ENCODE peak calls at places on chromosomes 3 and 15, in nine cellular contexts. L is tibial artery, A is thoracic aorta, E is progenitor cell of endocrine pancreas, T is fibroblast of pulmonary artery, V is RWPE2, B is type B pancreatic cell, M is uterus, I is astrocyte. Y is an unnamed sample.

GRCh38 chr3:124275421-124275820 is 283.5 kb upstream of the ROPN1 start:
- DNase-seq in L (peak; percentile 70), A (no peak), E (no peak), T (peak; percentile 19), V (no peak), B (no peak), M (peak; percentile 49), I (no peak), Y (no peak)

GRCh38 chr3:110389005-110389404 is 682.6 kb upstream of the NECTIN3 start:
- DNase-seq in L (no peak), A (no peak), E (no peak), T (no peak), V (no peak), B (no peak), M (no peak), I (no peak), Y (no peak)

GRCh38 chr15:76174654-76175053 is 114.9 kb downstream of the TMEM266 start:
- DNase-seq in L (no peak), A (no peak), E (no peak), T (no peak), V (no peak), B (no peak), M (no peak), I (no peak), Y (no peak)

GRCh38 chr3:50068134-50068533 is 20.6 kb upstream of the RBM5 start:
- DNase-seq in L (no peak), A (no peak), E (no peak), T (no peak), V (no peak), B (no peak), M (no peak), I (peak; percentile 48), Y (peak; percentile 38)

GRCh38 chr3:24354230-24354629 is 140.4 kb downstream of the THRB start:
- DNase-seq in L (no peak), A (no peak), E (no peak), T (no peak), V (no peak), B (no peak), M (no peak), I (no peak), Y (no peak)

GRCh38 chr15:83605595-83605994 is 48.3 kb upstream of the ADAMTSL3 start:
- DNase-seq in L (peak; percentile 58), A (no peak), E (no peak), T (no peak), V (no peak), B (no peak), M (peak; percentile 64), I (no peak), Y (no peak)

GRCh38 chr3:9951962-9952805 is at the start of gene PRRT3:
- DNase-seq in L (no peak), A (no peak), E (no peak), T (peak; percentile 44), V (no peak), B (no peak), M (peak; percentile 24), I (peak; percentile 18), Y (no peak)

GRCh38 chr15:65783872-65784271 is 8.2 kb downstream of the DENND4A start:
- DNase-seq in L (no peak), A (no peak), E (no peak), T (no peak), V (no peak), B (no peak), M (no peak), I (no peak), Y (no peak)

GRCh38 chr3:126346466-126346865 is 10.7 kb downstream of the KLF15 start:
- DNase-seq in L (no peak), A (no peak), E (no peak), T (no peak), V (peak; percentile 10), B (no peak), M (no peak), I (no peak), Y (no peak)

GRCh38 chr15:74788716-74789151 is 6.9 kb downstream of the CSK start:
- DNase-seq in L (no peak), A (no peak), E (no peak), T (no peak), V (peak; percentile 53), B (no peak), M (no peak), I (no peak), Y (no peak)

GRCh38 chr3:98968347-98968746 is 66.9 kb upstream of the DCBLD2 start:
- DNase-seq in L (no peak), A (no peak), E (no peak), T (no peak), V (no peak), B (no peak), M (no peak), I (no peak), Y (no peak)

GRCh38 chr3:42600958-42601675 is 631 bp downstream of the NKTR start:
- DNase-seq in L (peak; percentile 74), A (peak; percentile 28), E (no peak), T (peak; percentile 64), V (peak; percentile 74), B (no peak), M (peak; percentile 61), I (peak; percentile 67), Y (peak; percentile 77)

GRCh38 chr15:52337961-52338535 is 42.4 kb upstream of the MYO5C start:
- DNase-seq in L (no peak), A (no peak), E (no peak), T (peak; percentile 30), V (no peak), B (no peak), M (no peak), I (no peak), Y (no peak)

GRCh38 chr3:127953636-127954035 is 38.6 kb downstream of the KBTBD12 start:
- DNase-seq in L (no peak), A (no peak), E (no peak), T (no peak), V (no peak), B (no peak), M (no peak), I (peak; percentile 53), Y (peak; percentile 55)

GRCh38 chr3:143266512-143266911 is 146.9 kb downstream of the CHST2 start:
- DNase-seq in L (peak; percentile 24), A (no peak), E (no peak), T (no peak), V (no peak), B (no peak), M (no peak), I (no peak), Y (peak; percentile 12)

GRCh38 chr15:81002254-81003022 is 1.7 kb downstream of the TLNRD1 start:
- DNase-seq in L (no peak), A (no peak), E (no peak), T (peak; percentile 37), V (peak; percentile 76), B (no peak), M (no peak), I (no peak), Y (no peak)

GRCh38 chr3:186217820-186218164 is 108.9 kb upstream of the ETV5 start:
- DNase-seq in L (no peak), A (no peak), E (no peak), T (no peak), V (no peak), B (no peak), M (no peak), I (peak; percentile 60), Y (no peak)

GRCh38 chr3:123026551-123027291 is 842 bp downstream of the SEMA5B start:
- DNase-seq in L (no peak), A (no peak), E (peak; percentile 20), T (no peak), V (no peak), B (peak; percentile 70), M (peak; percentile 35), I (no peak), Y (no peak)

GRCh38 chr3:134427400-134428111 is 53.3 kb upstream of the AMOTL2 start:
- DNase-seq in L (peak; percentile 37), A (no peak), E (no peak), T (peak; percentile 97), V (peak; percentile 94), B (no peak), M (peak; percentile 64), I (peak; percentile 100), Y (peak; percentile 99)

GRCh38 chr3:106068795-106069194 is 200.0 kb upstream of the CBLB start:
- DNase-seq in L (no peak), A (no peak), E (no peak), T (peak; percentile 72), V (no peak), B (no peak), M (no peak), I (no peak), Y (no peak)

GRCh38 chr15:73755481-73755880 is 2.3 kb upstream of the INSYN1 start:
- DNase-seq in L (no peak), A (no peak), E (no peak), T (no peak), V (no peak), B (no peak), M (no peak), I (no peak), Y (no peak)

GRCh38 chr3:33915796-33916589 is 117.6 kb downstream of the PDCD6IP start:
- DNase-seq in L (no peak), A (no peak), E (no peak), T (peak; percentile 41), V (no peak), B (no peak), M (no peak), I (peak; percentile 8), Y (no peak)
- TF ChIP-seq CTCF in L (peak; percentile 22), A (no peak), E (no peak), T (peak; percentile 49), V (no peak), B (peak; percentile 47), M (no peak), I (peak; percentile 33), Y (peak; percentile 12)

GRCh38 chr15:93001881-93002280 is 87.1 kb downstream of the RGMA start:
- DNase-seq in L (no peak), A (no peak), E (no peak), T (peak; percentile 26), V (no peak), B (no peak), M (no peak), I (no peak), Y (peak; percentile 2)
- TF ChIP-seq CTCF in L (no peak), A (no peak), E (peak; percentile 25), T (no peak), V (peak; percentile 36), B (peak; percentile 57), M (no peak), I (peak; percentile 17), Y (peak; percentile 56)

DNA sequence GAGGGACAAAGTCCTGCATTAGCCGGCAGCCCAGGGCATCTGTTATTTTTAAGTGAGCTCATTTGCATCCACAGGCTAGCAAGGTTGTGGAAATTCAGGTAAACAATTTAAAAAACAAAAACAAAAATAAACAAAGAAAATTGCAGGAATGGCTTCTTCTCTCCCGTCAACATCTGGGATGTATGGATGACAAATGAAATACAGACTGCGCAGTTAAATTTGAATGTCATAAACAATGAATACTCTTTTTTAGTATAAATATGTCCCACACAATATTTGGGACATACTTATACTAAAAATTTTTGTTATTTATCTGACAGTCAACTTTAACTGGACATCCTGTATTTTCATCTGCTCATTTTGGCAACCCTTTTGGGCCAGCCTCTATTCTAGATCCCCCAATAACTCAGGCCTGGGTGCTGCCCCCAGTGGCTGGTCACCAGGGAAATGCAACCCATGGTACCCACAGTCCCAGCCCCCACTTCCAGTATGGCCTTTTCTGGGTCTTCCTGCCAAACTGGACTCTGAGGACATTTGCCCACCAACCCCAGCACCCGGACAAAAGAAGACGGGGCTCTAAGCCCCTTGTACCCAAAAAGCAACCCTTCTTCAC is 12.7 kb downstream of the GRM2 start:
- DNase-seq in L (no peak), A (no peak), E (no peak), T (no peak), V (no peak), B (no peak), M (no peak), I (no peak), Y (no peak)
- TF ChIP-seq CTCF in L (no peak), A (no peak), E (no peak), T (peak; percentile 12), V (peak; percentile 44), B (peak; percentile 47), M (no peak), I (no peak), Y (peak; percentile 63)

GRCh38 chr15:56180851-56181250 is 62.8 kb downstream of the RFX7 start:
- DNase-seq in L (no peak), A (no peak), E (no peak), T (no peak), V (no peak), B (no peak), M (no peak), I (no peak), Y (no peak)
- TF ChIP-seq CTCF in L (no peak), A (no peak), E (no peak), T (no peak), V (no peak), B (no peak), M (no peak), I (no peak), Y (no peak)